ENCODE peak calls at places on chromosomes 12 and 14, in eight cellular contexts. P is NCI-H1417; M is GM10248; F is activated CD8-positive, alpha-beta T cell treated with anti-CD3 and anti-CD28 coated beads, Interleukin-2, amount 10 ng/mL, durations not matched to agents 7 days and 5 days; R is GM20000; Z is NCI-H2029; S is stimulated activated CD4-positive, alpha-beta T cell treated with anti-CD3 and anti-CD28 coated beads, Interleukin-4, amount 100 ng/mL, for 24 hours; U is RCC 7860. H is an unnamed sample.

GRCh38 chr14:104316121-104316722 is 177.8 kb downstream of the KIF26A start:
- DNase-seq in U (no peak), F (no peak), S (no peak), R (no peak), M (no peak), P (peak), Z (peak), H (no peak)

GRCh38 chr14:75514673-75515630 is 7.3 kb upstream of the BATF start:
- DNase-seq in U (no peak), Z (no peak), M (peak), R (no peak), P (no peak), F (peak), S (peak), H (peak)

GRCh38 chr14:92443741-92444140 is 69.8 kb upstream of the RIN3 start:
- DNase-seq in Z (no peak), U (no peak), S (no peak), F (no peak), R (no peak), P (no peak), M (no peak), H (no peak)

GRCh38 chr12:64618953-64619590 is 8.8 kb downstream of the RASSF3 start:
- DNase-seq in Z (no peak), R (peak), F (no peak), P (peak), U (no peak), S (no peak), M (peak), H (peak)

GRCh38 chr12:29735604-29736003 is 48.1 kb downstream of the TMTC1 start:
- DNase-seq in R (no peak), Z (no peak), P (no peak), S (no peak), U (no peak), F (no peak), M (no peak), H (no peak)

GRCh38 chr12:107404981-107405380 is 280.6 kb upstream of the PWP1 start:
- DNase-seq in S (peak), M (peak), Z (peak), R (peak), P (peak), U (peak), F (peak), H (peak)

GRCh38 chr12:116996648-116997047 is 85.9 kb downstream of the FBXW8 start:
- DNase-seq in M (no peak), P (no peak), S (no peak), U (no peak), Z (no peak), F (no peak), R (no peak), H (no peak)

GRCh38 chr14:36317650-36318049 is 2.8 kb downstream of the MBIP start:
- DNase-seq in U (no peak), M (no peak), F (no peak), S (no peak), P (peak), R (no peak), Z (peak), H (no peak)

GRCh38 chr14:21350539-21350938 is 33.3 kb downstream of the SUPT16H start:
- DNase-seq in F (no peak), U (no peak), R (no peak), P (peak), Z (no peak), M (no peak), S (no peak), H (no peak)

GRCh38 chr14:64643709-64644108 is 60.5 kb upstream of the PLEKHG3 start:
- DNase-seq in P (no peak), S (no peak), R (no peak), M (no peak), F (no peak), Z (no peak), U (no peak), H (no peak)

GRCh38 chr14:84129028-84129427 is 1400.9 kb upstream of the FLRT2 start:
- DNase-seq in M (no peak), Z (no peak), P (no peak), S (no peak), U (no peak), R (no peak), F (no peak), H (no peak)

GRCh38 chr12:9598363-9598762 is 9.4 kb downstream of the KLRB1 start:
- DNase-seq in P (no peak), R (no peak), F (no peak), S (no peak), Z (no peak), U (no peak), M (no peak), H (no peak)

GRCh38 chr12:19201653-19202052 is 72.1 kb downstream of the PLEKHA5 start:
- DNase-seq in P (no peak), Z (no peak), U (peak), F (no peak), M (no peak), S (no peak), R (no peak), H (no peak)

GRCh38 chr12:109725321-109726105 is 11.9 kb downstream of the FAM222A start:
- DNase-seq in S (no peak), R (no peak), F (no peak), M (no peak), P (peak), U (no peak), Z (no peak), H (no peak)

GRCh38 chr12:25388216-25388615 is 137.5 kb upstream of the KRAS start:
- DNase-seq in P (no peak), M (no peak), F (peak), Z (no peak), R (peak), S (peak), U (no peak), H (no peak)

GRCh38 chr12:1791104-1791927 is 29.0 kb upstream of the LRTM2 start:
- DNase-seq in S (peak), Z (peak), P (peak), M (peak), U (peak), F (peak), R (peak), H (peak)

GRCh38 chr14:35819591-35820540 is 6.3 kb upstream of the BRMS1L start:
- DNase-seq in U (no peak), R (no peak), S (no peak), P (no peak), M (no peak), Z (no peak), F (no peak), H (no peak)

GRCh38 chr14:95462491-95462890 is 54.0 kb downstream of the SYNE3 start:
- DNase-seq in Z (no peak), S (no peak), R (no peak), U (no peak), F (no peak), M (no peak), P (no peak), H (no peak)

GRCh38 chr14:79491161-79491560 is 720.1 kb downstream of the DIO2 start:
- DNase-seq in M (no peak), F (no peak), R (no peak), Z (no peak), U (no peak), P (no peak), S (no peak), H (no peak)

GRCh38 chr12:57215668-57216013 is 953 bp upstream of the NXPH4 start:
- DNase-seq in F (peak), Z (no peak), M (peak), S (no peak), P (peak), U (no peak), R (peak), H (peak)

GRCh38 chr14:29805415-29806123 is 122.1 kb downstream of the PRKD1 start:
- DNase-seq in Z (peak), R (no peak), U (peak), P (no peak), S (no peak), F (no peak), M (no peak), H (peak)

GRCh38 chr12:107931761-107932160 is 157.3 kb downstream of the ASCL4 start:
- DNase-seq in U (no peak), M (no peak), S (no peak), R (no peak), P (no peak), F (no peak), Z (no peak), H (peak)

GRCh38 chr12:24742378-24742777 is 206.5 kb downstream of the BCAT1 start:
- DNase-seq in U (no peak), P (no peak), M (peak), S (no peak), R (peak), Z (no peak), F (peak), H (no peak)